ENCODE peak calls at places on chromosome 15, in eight cellular contexts. P is activated T-helper 9 cell treated with anti-CD3 and anti-CD28 coated beads, Interleukin-2, amount 50 U/mL, for 16 hours; M is activated effector memory CD4-positive, alpha-beta T cell treated with Interleukin-2 at 50 U/mL for 16 hours; B is activated naive CD4-positive, alpha-beta T cell; H is A549; F is A172; C is NCI-H1417; D is LoVo. N is an unnamed sample.

GRCh38 chr15:64683378-64683777 is 92.0 kb downstream of the RBPMS2 start:
- DNase-seq in P (no peak), M (no peak), B (no peak), H (no peak), F (no peak), C (no peak), D (no peak), N (no peak)

GRCh38 chr15:71252036-71252898 is 137.0 kb downstream of the THSD4 start:
- DNase-seq in P (no peak), M (no peak), B (no peak), H (peak), F (peak), C (no peak), D (peak), N (peak)

GRCh38 chr15:47820780-47821319 is 103.5 kb downstream of the SEMA6D start:
- DNase-seq in P (no peak), M (no peak), B (no peak), H (no peak), F (no peak), C (no peak), D (no peak), N (no peak)

GRCh38 chr15:91887321-91887720 is 33.8 kb downstream of the SLCO3A1 start:
- DNase-seq in P (no peak), M (no peak), B (no peak), H (no peak), F (no peak), C (no peak), D (no peak), N (no peak)

GRCh38 chr15:100934735-100935134 is 15.6 kb downstream of the LRRK1 start:
- DNase-seq in P (no peak), M (no peak), B (no peak), H (no peak), F (no peak), C (no peak), D (no peak), N (no peak)

GRCh38 chr15:43285609-43286037 is 18.9 kb upstream of the TGM5 start:
- DNase-seq in P (no peak), M (no peak), B (peak), H (peak), F (peak), C (peak), D (peak), N (peak)

GRCh38 chr15:84633311-84634227 is 20.5 kb downstream of the WDR73 start:
- DNase-seq in P (peak), M (peak), B (peak), H (no peak), F (no peak), C (peak), D (peak), N (peak)

GRCh38 chr15:71085809-71086208 is 29.5 kb upstream of the THSD4 start:
- DNase-seq in P (no peak), M (no peak), B (no peak), H (no peak), F (no peak), C (peak), D (no peak), N (no peak)

GRCh38 chr15:70243686-70244540 is 146.2 kb upstream of the TLE3 start:
- DNase-seq in P (no peak), M (no peak), B (no peak), H (no peak), F (no peak), C (no peak), D (no peak), N (no peak)

GRCh38 chr15:78437107-78437761 is 782 bp upstream of the IREB2 start:
- DNase-seq in P (no peak), M (no peak), B (no peak), H (peak), F (no peak), C (peak), D (peak), N (no peak)

GRCh38 chr15:92076536-92076935 is 223.0 kb downstream of the SLCO3A1 start:
- DNase-seq in P (no peak), M (no peak), B (no peak), H (no peak), F (no peak), C (no peak), D (no peak), N (no peak)

GRCh38 chr15:99732711-99733267 is 448 bp downstream of the LYSMD4 start:
- DNase-seq in P (peak), M (no peak), B (no peak), H (no peak), F (no peak), C (peak), D (no peak), N (no peak)

GRCh38 chr15:35690698-35691116 is 144.7 kb upstream of the DPH6 start:
- DNase-seq in P (no peak), M (no peak), B (no peak), H (no peak), F (peak), C (no peak), D (no peak), N (no peak)

GRCh38 chr15:88465633-88466219 is 1.5 kb downstream of the MRPL46 start:
- DNase-seq in P (no peak), M (no peak), B (no peak), H (no peak), F (peak), C (no peak), D (peak), N (peak)

GRCh38 chr15:22893081-22893480 is 54.6 kb downstream of the NIPA2 start:
- DNase-seq in P (no peak), M (no peak), B (no peak), H (no peak), F (no peak), C (no peak), D (no peak), N (no peak)

GRCh38 chr15:60421544-60421943 is 23.8 kb upstream of the ANXA2 start:
- DNase-seq in P (no peak), M (no peak), B (no peak), H (no peak), F (peak), C (no peak), D (no peak), N (peak)

GRCh38 chr15:89116404-89116803 is 28.1 kb downstream of the ABHD2 start:
- DNase-seq in P (no peak), M (no peak), B (no peak), H (no peak), F (no peak), C (peak), D (no peak), N (no peak)

GRCh38 chr15:62958528-62958927 is 84.0 kb upstream of the TPM1 start:
- DNase-seq in P (no peak), M (no peak), B (no peak), H (no peak), F (no peak), C (no peak), D (no peak), N (no peak)

GRCh38 chr15:81105521-81105920 is 28.5 kb upstream of the CFAP161 start:
- DNase-seq in P (no peak), M (no peak), B (no peak), H (no peak), F (no peak), C (peak), D (no peak), N (no peak)

GRCh38 chr15:100101389-100102089 is 240.2 kb downstream of the ADAMTS17 start:
- DNase-seq in P (no peak), M (no peak), B (no peak), H (no peak), F (no peak), C (no peak), D (no peak), N (no peak)

GRCh38 chr15:73908030-73908821 is 18.0 kb upstream of the LOXL1 start:
- DNase-seq in P (peak), M (peak), B (peak), H (peak), F (peak), C (peak), D (peak), N (peak)

GRCh38 chr15:58330836-58331561 is 100.8 kb upstream of the LIPC start:
- DNase-seq in P (no peak), M (no peak), B (no peak), H (no peak), F (no peak), C (no peak), D (no peak), N (peak)

GRCh38 chr15:93485922-93486327 is 396.9 kb upstream of the RGMA start:
- DNase-seq in P (no peak), M (no peak), B (no peak), H (no peak), F (no peak), C (no peak), D (no peak), N (no peak)

N was measured in PC-9.